ENCODE peak calls at places on chromosomes 13 and 19, in seven cellular contexts. F is cardiac fibroblast; P is activated CD4-positive, CD25-positive, alpha-beta regulatory T cell; J is AG09319; Y is T-cell; I is endothelial cell; T is activated gamma-delta T cell. K is an unnamed sample.

GRCh38 chr19:53597023-53597422 is 34.8 kb upstream of the DPRX start:
- DNase-seq in F (no peak), J (no peak), P (no peak), Y (no peak), T (no peak), I (no peak), K (no peak)

GRCh38 chr19:10201176-10201575 is 6.4 kb upstream of the DNMT1 start:
- DNase-seq in P (no peak), I (no peak), F (no peak), T (no peak), Y (no peak), J (no peak), K (no peak)

GRCh38 chr13:64817721-64818120 is 2412.4 kb downstream of the PCDH9 start:
- DNase-seq in T (no peak), J (no peak), I (no peak), P (no peak), Y (no peak), F (peak), K (no peak)

GRCh38 chr13:30268673-30269072 is 38.7 kb downstream of the KATNAL1 start:
- DNase-seq in F (no peak), Y (no peak), I (no peak), T (no peak), P (no peak), J (no peak), K (no peak)

GRCh38 chr13:106373989-106374572 is 161.4 kb downstream of the EFNB2 start:
- DNase-seq in F (peak), P (no peak), Y (no peak), T (no peak), I (no peak), J (no peak), K (no peak)

GRCh38 chr19:3721131-3721899 is 13.1 kb downstream of the TJP3 start:
- DNase-seq in T (peak), J (peak), F (peak), P (peak), I (peak), Y (peak), K (peak)

GRCh38 chr13:20125129-20125782 is 35.6 kb downstream of the GJA3 start:
- DNase-seq in P (no peak), J (no peak), F (peak), Y (no peak), I (no peak), T (no peak), K (no peak)

GRCh38 chr19:52248256-52248655 is 21.1 kb upstream of the ZNF766 start:
- DNase-seq in Y (peak), F (peak), J (peak), P (peak), I (peak), T (no peak), K (peak)

GRCh38 chr13:24290280-24290932 is 19.0 kb upstream of the C1QTNF9 start:
- DNase-seq in T (no peak), J (no peak), Y (no peak), F (no peak), P (no peak), I (no peak), K (no peak)

GRCh38 chr19:3210347-3211017 is 14.0 kb upstream of the CELF5 start:
- DNase-seq in I (peak), F (peak), T (no peak), Y (peak), P (peak), J (no peak), K (peak)

GRCh38 chr19:38425810-38426466 is at the start of gene RASGRP4:
- DNase-seq in I (no peak), J (no peak), Y (peak), P (no peak), F (no peak), T (no peak), K (peak)

GRCh38 chr19:52785506-52785905 is 1.1 kb downstream of the ZNF600 start:
- DNase-seq in I (no peak), P (no peak), J (no peak), F (no peak), T (no peak), Y (no peak), K (no peak)

GRCh38 chr13:30797847-30798246 is 62.5 kb downstream of the ALOX5AP start:
- DNase-seq in I (no peak), Y (no peak), F (no peak), J (no peak), P (no peak), T (no peak), K (no peak)

GRCh38 chr19:55641376-55642152 is 762 bp downstream of the ZNF580 start:
- DNase-seq in P (no peak), T (no peak), Y (no peak), J (no peak), F (peak), I (no peak), K (no peak)

K was measured in T-helper 9 cell.